ENCODE peak calls at places on chromosomes 5 and 9, in four cellular contexts. One of them, this sample, is unnamed.

GRCh38 chr9:37997636-37998374 is 71.2 kb downstream of the SHB start:
- DNase-seq in HL-60: no peak
- DNase-seq in GM12878: no peak
- DNase-seq in K562: no peak
- DNase-seq in this sample: no peak

GRCh38 chr5:6401410-6401809 is 23.1 kb upstream of the MED10 start:
- DNase-seq in HL-60: no peak
- DNase-seq in GM12878: no peak
- DNase-seq in K562: no peak
- DNase-seq in this sample: no peak

GRCh38 chr5:111929892-111930291 is 172.9 kb upstream of the NREP start:
- DNase-seq in HL-60: peak
- DNase-seq in GM12878: no peak
- DNase-seq in K562: no peak
- DNase-seq in this sample: no peak

GRCh38 chr9:90058364-90058763 is 453.6 kb downstream of the GADD45G start:
- DNase-seq in HL-60: no peak
- DNase-seq in GM12878: no peak
- DNase-seq in K562: no peak
- DNase-seq in this sample: no peak

GRCh38 chr9:127910613-127911205 is 6.1 kb downstream of the ST6GALNAC4 start:
- DNase-seq in HL-60: no peak
- DNase-seq in GM12878: no peak
- DNase-seq in K562: no peak
- DNase-seq in this sample: no peak

GRCh38 chr5:170270670-170271069 is 26.9 kb downstream of the LCP2 start:
- DNase-seq in HL-60: no peak
- DNase-seq in GM12878: no peak
- DNase-seq in K562: no peak
- DNase-seq in this sample: no peak

GRCh38 chr9:99192786-99193465 is 28.8 kb downstream of the ALG2 start:
- DNase-seq in HL-60: peak
- DNase-seq in GM12878: no peak
- DNase-seq in K562: no peak
- DNase-seq in this sample: no peak

GRCh38 chr9:4704129-4704528 is 24.8 kb downstream of the CDC37L1 start:
- DNase-seq in HL-60: no peak
- DNase-seq in GM12878: no peak
- DNase-seq in K562: no peak
- DNase-seq in this sample: no peak

GRCh38 chr9:36011379-36011778 is 25.3 kb upstream of the RECK start:
- DNase-seq in HL-60: no peak
- DNase-seq in GM12878: no peak
- DNase-seq in K562: no peak
- DNase-seq in this sample: no peak

GRCh38 chr5:154997746-154998145 is 15.8 kb upstream of the KIF4B start:
- DNase-seq in HL-60: no peak
- DNase-seq in GM12878: no peak
- DNase-seq in K562: no peak
- DNase-seq in this sample: no peak

GRCh38 chr5:90161399-90161798 is 248.2 kb downstream of the CETN3 start:
- DNase-seq in HL-60: peak
- DNase-seq in GM12878: no peak
- DNase-seq in K562: peak
- DNase-seq in this sample: no peak

GRCh38 chr9:136575626-136576268 is 29.9 kb upstream of the NOTCH1 start:
- DNase-seq in HL-60: no peak
- DNase-seq in GM12878: no peak
- DNase-seq in K562: no peak
- DNase-seq in this sample: no peak

GRCh38 chr5:177445052-177446016 is 1.3 kb upstream of the PRR7 start:
- DNase-seq in HL-60: peak
- DNase-seq in GM12878: no peak
- DNase-seq in K562: no peak
- DNase-seq in this sample: no peak

GRCh38 chr5:19886123-19886921 is 101.7 kb downstream of the CDH18 start:
- DNase-seq in HL-60: no peak
- DNase-seq in GM12878: no peak
- DNase-seq in K562: no peak
- DNase-seq in this sample: no peak

GRCh38 chr5:52784741-52785140 is 3.0 kb upstream of the ITGA1 start:
- DNase-seq in HL-60: no peak
- DNase-seq in GM12878: no peak
- DNase-seq in K562: no peak
- DNase-seq in this sample: no peak

GRCh38 chr5:134086215-134086942 is 28.1 kb upstream of the TCF7 start:
- DNase-seq in HL-60: no peak
- DNase-seq in GM12878: no peak
- DNase-seq in K562: no peak
- DNase-seq in this sample: no peak

GRCh38 chr9:555493-555892 is 286.0 kb upstream of the DMRT1 start:
- DNase-seq in HL-60: no peak
- DNase-seq in GM12878: no peak
- DNase-seq in K562: no peak
- DNase-seq in this sample: no peak

GRCh38 chr5:124908603-124909451 is 162.4 kb upstream of the ZNF608 start:
- DNase-seq in HL-60: no peak
- DNase-seq in GM12878: peak
- DNase-seq in K562: no peak
- DNase-seq in this sample: no peak

GRCh38 chr5:29942089-29942488 is 1251.4 kb upstream of the CDH6 start:
- DNase-seq in HL-60: no peak
- DNase-seq in GM12878: no peak
- DNase-seq in K562: no peak
- DNase-seq in this sample: no peak

GRCh38 chr5:122195784-122196394 is 66.5 kb downstream of the ZNF474 start:
- DNase-seq in HL-60: no peak
- DNase-seq in GM12878: no peak
- DNase-seq in K562: peak
- DNase-seq in this sample: no peak

GRCh38 chr9:27154923-27155322 is 45.9 kb downstream of the TEK start:
- DNase-seq in HL-60: no peak
- DNase-seq in GM12878: no peak
- DNase-seq in K562: no peak
- DNase-seq in this sample: no peak

GRCh38 chr5:33929925-33930690 is 6.1 kb upstream of the RXFP3 start:
- DNase-seq in HL-60: no peak
- DNase-seq in GM12878: peak
- DNase-seq in K562: no peak
- DNase-seq in this sample: no peak

GRCh38 chr5:138700581-138701362 is 52.5 kb upstream of the CTNNA1 start:
- DNase-seq in HL-60: no peak
- DNase-seq in GM12878: no peak
- DNase-seq in K562: no peak
- DNase-seq in this sample: no peak

GRCh38 chr5:138701678-138702077 is 51.5 kb upstream of the CTNNA1 start:
- DNase-seq in HL-60: no peak
- DNase-seq in GM12878: no peak
- DNase-seq in K562: no peak
- DNase-seq in this sample: no peak

GRCh38 chr5:138705007-138705406 is 48.2 kb upstream of the CTNNA1 start:
- DNase-seq in HL-60: no peak
- DNase-seq in GM12878: no peak
- DNase-seq in K562: no peak
- DNase-seq in this sample: no peak

GRCh38 chr5:138702827-138703194 is 50.4 kb upstream of the CTNNA1 start:
- DNase-seq in HL-60: no peak
- DNase-seq in GM12878: no peak
- DNase-seq in K562: no peak
- DNase-seq in this sample: no peak

GRCh38 chr5:138702166-138702826 is 50.9 kb upstream of the CTNNA1 start:
- DNase-seq in HL-60: no peak
- DNase-seq in GM12878: no peak
- DNase-seq in K562: no peak
- DNase-seq in this sample: no peak
- TF ChIP-seq SPI1 in HL-60: no peak
- TF ChIP-seq SPI1 in GM12878: no peak
- TF ChIP-seq SPI1 in K562: no peak
- TF ChIP-seq SPI1 in this sample: no peak

GRCh38 chr5:57817924-57818323 is 335.3 kb upstream of the ACTBL2 start:
- DNase-seq in HL-60: no peak
- DNase-seq in GM12878: no peak
- DNase-seq in K562: no peak
- DNase-seq in this sample: no peak

GRCh38 chr5:57818397-57818796 is 335.8 kb upstream of the ACTBL2 start:
- DNase-seq in HL-60: no peak
- DNase-seq in GM12878: no peak
- DNase-seq in K562: no peak
- DNase-seq in this sample: no peak

GRCh38 chr5:57817001-57817453 is 334.4 kb upstream of the ACTBL2 start:
- DNase-seq in HL-60: no peak
- DNase-seq in GM12878: no peak
- DNase-seq in K562: no peak
- DNase-seq in this sample: no peak

DNA sequence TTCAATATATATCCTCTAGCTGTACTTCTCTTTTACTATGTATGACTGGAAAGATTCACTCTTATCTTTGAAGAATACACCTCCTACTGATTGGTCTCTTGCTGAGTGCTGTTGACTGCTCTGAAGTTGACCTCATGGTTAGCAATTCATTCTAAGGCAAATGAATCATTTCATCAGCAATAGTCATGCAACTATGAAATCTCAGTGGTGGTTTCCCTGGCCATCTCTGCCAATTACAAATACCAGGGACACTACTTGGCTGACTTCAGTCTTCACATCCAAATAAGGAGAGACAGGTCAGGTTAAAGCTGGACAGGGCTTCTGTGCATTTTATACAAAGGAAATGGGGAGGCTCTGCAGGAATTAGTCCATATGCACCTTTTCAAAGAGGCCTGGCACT is 333.5 kb upstream of the ACTBL2 start:
- DNase-seq in HL-60: no peak
- DNase-seq in GM12878: no peak
- DNase-seq in K562: no peak
- DNase-seq in this sample: no peak
- TF ChIP-seq SPI1 in HL-60: no peak
- TF ChIP-seq SPI1 in GM12878: no peak
- TF ChIP-seq SPI1 in K562: no peak
- TF ChIP-seq SPI1 in this sample: no peak

DNA sequence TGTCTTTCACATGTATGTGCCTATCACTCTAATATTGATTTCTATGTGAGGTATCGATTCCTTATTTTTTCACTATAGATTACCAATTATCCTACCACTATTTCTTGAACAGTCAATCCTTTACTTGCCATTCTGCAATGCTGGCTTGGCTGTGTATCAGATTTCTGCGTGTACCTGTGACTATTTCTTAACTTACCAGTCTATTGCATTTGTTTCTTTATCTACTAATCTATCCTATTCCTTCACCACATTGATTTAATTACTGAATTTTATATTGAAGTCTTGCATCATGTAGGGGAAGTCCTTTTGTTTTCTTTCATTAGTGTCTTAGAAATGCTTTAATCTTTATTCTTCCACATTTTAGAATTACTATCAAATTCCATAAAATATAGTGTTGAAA is 684.8 kb downstream of the LRRC70 start:
- DNase-seq in HL-60: no peak
- DNase-seq in GM12878: no peak
- DNase-seq in K562: no peak
- DNase-seq in this sample: no peak
- TF ChIP-seq SPI1 in HL-60: no peak
- TF ChIP-seq SPI1 in GM12878: no peak
- TF ChIP-seq SPI1 in K562: no peak
- TF ChIP-seq SPI1 in this sample: no peak

GRCh38 chr9:83932001-83932400 is 10.8 kb upstream of the KIF27 start:
- DNase-seq in HL-60: peak
- DNase-seq in GM12878: no peak
- DNase-seq in K562: no peak
- DNase-seq in this sample: no peak
- TF ChIP-seq SPI1 in HL-60: no peak
- TF ChIP-seq SPI1 in GM12878: no peak
- TF ChIP-seq SPI1 in K562: no peak
- TF ChIP-seq SPI1 in this sample: no peak

GRCh38 chr5:14400085-14400484 is 181.5 kb upstream of the OTULINL start:
- DNase-seq in HL-60: no peak
- DNase-seq in GM12878: no peak
- DNase-seq in K562: no peak
- DNase-seq in this sample: no peak
- TF ChIP-seq SPI1 in HL-60: no peak
- TF ChIP-seq SPI1 in GM12878: no peak
- TF ChIP-seq SPI1 in K562: no peak
- TF ChIP-seq SPI1 in this sample: no peak

This sample was measured in GM12891.